ENCODE peak calls at places on chromosomes 12 and 14, in nine cellular contexts. Z is SK-N-DZ; W is ascending aorta; H is A549; J is choroid plexus epithelial cell; Y is hepatic stellate cell; V is ovary; C is NCI-H524 treated with DMSO at 0.1 percent for 48 hours; N is effector memory CD8-positive, alpha-beta T cell. D is an unnamed sample.

GRCh38 chr14:96094211-96094610 is 55.0 kb downstream of the C14orf132 start:
- DNase-seq in Z (no peak), W (no peak), H (no peak), J (no peak), Y (no peak), V (no peak), C (no peak), N (no peak), D (no peak)

GRCh38 chr14:58395815-58396626 is at the start of gene TOMM20L:
- DNase-seq in Z (no peak), W (no peak), H (peak; percentile 69), J (peak; percentile 55), Y (peak; percentile 84), V (peak; percentile 84), C (no peak), N (peak; percentile 63), D (peak; percentile 77)

GRCh38 chr14:84927096-84927910 is 602.6 kb upstream of the FLRT2 start:
- DNase-seq in Z (no peak), W (no peak), H (no peak), J (peak; percentile 31), Y (no peak), V (no peak), C (peak; percentile 87), N (no peak), D (no peak)

GRCh38 chr14:85252011-85252410 is 277.9 kb upstream of the FLRT2 start:
- DNase-seq in Z (no peak), W (no peak), H (peak; percentile 17), J (peak; percentile 80), Y (no peak), V (no peak), C (no peak), N (no peak), D (no peak)

GRCh38 chr12:105705765-105706164 is 375.3 kb downstream of the C12orf75 start:
- DNase-seq in Z (peak; percentile 61), W (no peak), H (peak; percentile 59), J (peak; percentile 86), Y (peak; percentile 29), V (peak; percentile 43), C (no peak), N (no peak), D (no peak)

GRCh38 chr14:105450864-105451720 is 23.5 kb upstream of the CRIP2 start:
- DNase-seq in Z (no peak), W (no peak), H (peak; percentile 35), J (no peak), Y (no peak), V (no peak), C (no peak), N (no peak), D (peak; percentile 41)

GRCh38 chr12:34236073-34236472 is 213.8 kb downstream of the ALG10 start:
- DNase-seq in Z (no peak), W (no peak), H (no peak), J (no peak), Y (no peak), V (no peak), C (no peak), N (no peak), D (no peak)

GRCh38 chr12:9699898-9700605 is 30.5 kb downstream of the CLEC2D start:
- DNase-seq in Z (peak; percentile 35), W (no peak), H (no peak), J (peak; percentile 36), Y (no peak), V (no peak), C (no peak), N (no peak), D (no peak)

GRCh38 chr12:60035835-60036234 is 440.0 kb downstream of the SLC16A7 start:
- DNase-seq in Z (no peak), W (no peak), H (no peak), J (no peak), Y (no peak), V (no peak), C (no peak), N (no peak), D (no peak)